ENCODE peak calls at places on chromosomes 1 and 21, in four cellular contexts. One of them, this sample, is unnamed.
A peak's percentile ranks its signal among the peaks of the same experiment; 100 is the strongest.

GRCh38 chr1:171841931-171842723 is 829 bp downstream of the DNM3 start:
- DNase-seq in K562: no peak
- DNase-seq in GM12891: peak; percentile 17
- DNase-seq in GM12878: no peak
- DNase-seq in this sample: no peak

GRCh38 chr1:224203243-224204016 is 20.4 kb downstream of the DEGS1 start:
- DNase-seq in K562: no peak
- DNase-seq in GM12891: no peak
- DNase-seq in GM12878: peak; percentile 70
- DNase-seq in this sample: peak; percentile 45

GRCh38 chr1:33635336-33636012 is 163.0 kb downstream of the ZSCAN20 start:
- DNase-seq in K562: no peak
- DNase-seq in GM12891: no peak
- DNase-seq in GM12878: no peak
- DNase-seq in this sample: no peak

GRCh38 chr1:177802304-177802703 is 167.6 kb downstream of the SEC16B start:
- DNase-seq in K562: no peak
- DNase-seq in GM12891: no peak
- DNase-seq in GM12878: no peak
- DNase-seq in this sample: no peak

GRCh38 chr1:19312782-19313635 is 883 bp downstream of the SLC66A1 start:
- DNase-seq in K562: no peak
- DNase-seq in GM12891: no peak
- DNase-seq in GM12878: no peak
- DNase-seq in this sample: no peak

GRCh38 chr1:109148838-109149555 is 35.1 kb downstream of the ELAPOR1 start:
- DNase-seq in K562: no peak
- DNase-seq in GM12891: no peak
- DNase-seq in GM12878: no peak
- DNase-seq in this sample: no peak

GRCh38 chr1:209704584-209704983 is at the start of gene HSD11B1:
- DNase-seq in K562: no peak
- DNase-seq in GM12891: no peak
- DNase-seq in GM12878: no peak
- DNase-seq in this sample: no peak

GRCh38 chr21:26849428-26850115 is 4.4 kb upstream of the ADAMTS1 start:
- DNase-seq in K562: peak; percentile 39
- DNase-seq in GM12891: no peak
- DNase-seq in GM12878: no peak
- DNase-seq in this sample: peak; percentile 17

GRCh38 chr1:208888376-208888775 is 644.2 kb upstream of the PLXNA2 start:
- DNase-seq in K562: no peak
- DNase-seq in GM12891: no peak
- DNase-seq in GM12878: no peak
- DNase-seq in this sample: no peak

GRCh38 chr1:153355445-153356071 is 2.1 kb upstream of the S100A9 start:
- DNase-seq in K562: peak; percentile 62
- DNase-seq in GM12891: peak; percentile 50
- DNase-seq in GM12878: no peak
- DNase-seq in this sample: peak; percentile 56

GRCh38 chr1:244092293-244093264 is 41.5 kb downstream of the ZBTB18 start:
- DNase-seq in K562: no peak
- DNase-seq in GM12891: no peak
- DNase-seq in GM12878: no peak
- DNase-seq in this sample: no peak

GRCh38 chr1:190129367-190129766 is 348.3 kb downstream of the BRINP3 start:
- DNase-seq in K562: no peak
- DNase-seq in GM12891: no peak
- DNase-seq in GM12878: no peak
- DNase-seq in this sample: no peak

GRCh38 chr1:92922378-92923035 is 38.8 kb downstream of the DIPK1A start:
- DNase-seq in K562: no peak
- DNase-seq in GM12891: no peak
- DNase-seq in GM12878: no peak
- DNase-seq in this sample: no peak

GRCh38 chr1:151920147-151920546 is 10.8 kb upstream of the THEM4 start:
- DNase-seq in K562: no peak
- DNase-seq in GM12891: no peak
- DNase-seq in GM12878: peak; percentile 40
- DNase-seq in this sample: peak; percentile 57

GRCh38 chr1:168504064-168504837 is 39.5 kb downstream of the XCL2 start:
- DNase-seq in K562: no peak
- DNase-seq in GM12891: no peak
- DNase-seq in GM12878: peak; percentile 60
- DNase-seq in this sample: peak; percentile 100

GRCh38 chr21:35470522-35470921 is 421.4 kb upstream of the RUNX1 start:
- DNase-seq in K562: peak; percentile 55
- DNase-seq in GM12891: no peak
- DNase-seq in GM12878: no peak
- DNase-seq in this sample: no peak

GRCh38 chr1:223515915-223516314 is 122.7 kb downstream of the CCDC185 start:
- DNase-seq in K562: no peak
- DNase-seq in GM12891: no peak
- DNase-seq in GM12878: no peak
- DNase-seq in this sample: no peak

GRCh38 chr21:35428927-35429326 is 379.8 kb upstream of the RUNX1 start:
- DNase-seq in K562: no peak
- DNase-seq in GM12891: no peak
- DNase-seq in GM12878: no peak
- DNase-seq in this sample: no peak

GRCh38 chr1:41578712-41579335 is 94.3 kb upstream of the EDN2 start:
- DNase-seq in K562: peak; percentile 58
- DNase-seq in GM12891: no peak
- DNase-seq in GM12878: no peak
- DNase-seq in this sample: no peak

GRCh38 chr21:37073417-37074194 is 552 bp downstream of the TTC3 start:
- DNase-seq in K562: peak; percentile 58
- DNase-seq in GM12891: peak; percentile 27
- DNase-seq in GM12878: no peak
- DNase-seq in this sample: peak; percentile 56

GRCh38 chr1:117048431-117049133 is 11.5 kb upstream of the TTF2 start:
- DNase-seq in K562: no peak
- DNase-seq in GM12891: no peak
- DNase-seq in GM12878: no peak
- DNase-seq in this sample: no peak

GRCh38 chr1:46166521-46167462 is 8.1 kb upstream of the TSPAN1 start:
- DNase-seq in K562: no peak
- DNase-seq in GM12891: peak; percentile 65
- DNase-seq in GM12878: no peak
- DNase-seq in this sample: no peak

GRCh38 chr1:9249534-9250335 is 15.2 kb downstream of the H6PD start:
- DNase-seq in K562: peak; percentile 63
- DNase-seq in GM12891: peak; percentile 72
- DNase-seq in GM12878: no peak
- DNase-seq in this sample: peak; percentile 77

GRCh38 chr1:187078321-187078720 is 249.6 kb downstream of the PLA2G4A start:
- DNase-seq in K562: no peak
- DNase-seq in GM12891: no peak
- DNase-seq in GM12878: no peak
- DNase-seq in this sample: no peak

GRCh38 chr1:162324391-162324790 is 52.3 kb downstream of the SPATA46 start:
- DNase-seq in K562: no peak
- DNase-seq in GM12891: no peak
- DNase-seq in GM12878: no peak
- DNase-seq in this sample: no peak

GRCh38 chr1:208207388-208208131 is 36.6 kb downstream of the PLXNA2 start:
- DNase-seq in K562: no peak
- DNase-seq in GM12891: no peak
- DNase-seq in GM12878: no peak
- DNase-seq in this sample: no peak

GRCh38 chr21:42086969-42087368 is 15.9 kb downstream of the UMODL1 start:
- DNase-seq in K562: no peak
- DNase-seq in GM12891: no peak
- DNase-seq in GM12878: no peak
- DNase-seq in this sample: no peak

GRCh38 chr21:25456672-25457071 is 150.6 kb downstream of the MRPL39 start:
- DNase-seq in K562: no peak
- DNase-seq in GM12891: no peak
- DNase-seq in GM12878: peak; percentile 77
- DNase-seq in this sample: no peak

GRCh38 chr1:214473392-214473791 is 78.0 kb downstream of the PTPN14 start:
- DNase-seq in K562: no peak
- DNase-seq in GM12891: no peak
- DNase-seq in GM12878: no peak
- DNase-seq in this sample: no peak

GRCh38 chr1:14661220-14661619 is 62.7 kb downstream of the KAZN start:
- DNase-seq in K562: no peak
- DNase-seq in GM12891: no peak
- DNase-seq in GM12878: no peak
- DNase-seq in this sample: no peak

GRCh38 chr1:248196965-248197364 is at the start of gene OR2M3:
- DNase-seq in K562: no peak
- DNase-seq in GM12891: no peak
- DNase-seq in GM12878: no peak
- DNase-seq in this sample: no peak

GRCh38 chr1:101190441-101190840 is 46.4 kb upstream of the S1PR1 start:
- DNase-seq in K562: no peak
- DNase-seq in GM12891: no peak
- DNase-seq in GM12878: no peak
- DNase-seq in this sample: no peak

GRCh38 chr1:205813755-205814058 is 709 bp upstream of the SLC41A1 start:
- DNase-seq in K562: no peak
- DNase-seq in GM12891: no peak
- DNase-seq in GM12878: no peak
- DNase-seq in this sample: no peak

GRCh38 chr1:200483491-200484143 is 73.8 kb upstream of the ZNF281 start:
- DNase-seq in K562: peak; percentile 33
- DNase-seq in GM12891: peak; percentile 60
- DNase-seq in GM12878: peak; percentile 72
- DNase-seq in this sample: no peak

GRCh38 chr1:238119060-238119459 is 228.3 kb upstream of the ZP4 start:
- DNase-seq in K562: no peak
- DNase-seq in GM12891: no peak
- DNase-seq in GM12878: no peak
- DNase-seq in this sample: no peak

GRCh38 chr21:15627011-15627410 is 102.8 kb upstream of the USP25 start:
- DNase-seq in K562: no peak
- DNase-seq in GM12891: no peak
- DNase-seq in GM12878: no peak
- DNase-seq in this sample: no peak

GRCh38 chr1:64814427-64814826 is 69.6 kb downstream of the RAVER2 start:
- DNase-seq in K562: no peak
- DNase-seq in GM12891: no peak
- DNase-seq in GM12878: no peak
- DNase-seq in this sample: no peak

GRCh38 chr1:16281765-16282164 is 44.8 kb upstream of the CPLANE2 start:
- DNase-seq in K562: no peak
- DNase-seq in GM12891: no peak
- DNase-seq in GM12878: no peak
- DNase-seq in this sample: no peak

DNA sequence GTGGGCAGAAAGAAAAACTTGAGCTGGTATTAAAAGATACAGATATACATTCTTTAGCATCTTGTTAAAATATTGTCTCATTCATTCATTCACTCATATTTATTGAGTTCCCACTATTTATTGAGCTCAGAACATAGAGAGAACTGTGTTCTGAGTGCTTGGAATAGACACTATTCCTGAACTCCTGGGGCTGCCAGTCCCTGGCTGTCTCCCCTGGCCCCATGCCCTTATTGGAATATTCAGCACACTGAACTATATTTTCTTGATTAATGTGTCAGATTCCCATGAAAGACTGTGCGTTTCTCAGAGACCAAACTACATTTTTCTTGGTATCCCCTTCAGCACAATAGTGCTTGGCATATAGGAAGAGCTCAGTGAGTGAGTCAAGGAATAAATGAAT is 44.0 kb upstream of the DAB1 start:
- DNase-seq in K562: no peak
- DNase-seq in GM12891: no peak
- DNase-seq in GM12878: no peak
- DNase-seq in this sample: no peak
- TF ChIP-seq SPI1 in K562: no peak
- TF ChIP-seq SPI1 in GM12891: no peak
- TF ChIP-seq SPI1 in GM12878: no peak
- TF ChIP-seq SPI1 in this sample: no peak

DNA sequence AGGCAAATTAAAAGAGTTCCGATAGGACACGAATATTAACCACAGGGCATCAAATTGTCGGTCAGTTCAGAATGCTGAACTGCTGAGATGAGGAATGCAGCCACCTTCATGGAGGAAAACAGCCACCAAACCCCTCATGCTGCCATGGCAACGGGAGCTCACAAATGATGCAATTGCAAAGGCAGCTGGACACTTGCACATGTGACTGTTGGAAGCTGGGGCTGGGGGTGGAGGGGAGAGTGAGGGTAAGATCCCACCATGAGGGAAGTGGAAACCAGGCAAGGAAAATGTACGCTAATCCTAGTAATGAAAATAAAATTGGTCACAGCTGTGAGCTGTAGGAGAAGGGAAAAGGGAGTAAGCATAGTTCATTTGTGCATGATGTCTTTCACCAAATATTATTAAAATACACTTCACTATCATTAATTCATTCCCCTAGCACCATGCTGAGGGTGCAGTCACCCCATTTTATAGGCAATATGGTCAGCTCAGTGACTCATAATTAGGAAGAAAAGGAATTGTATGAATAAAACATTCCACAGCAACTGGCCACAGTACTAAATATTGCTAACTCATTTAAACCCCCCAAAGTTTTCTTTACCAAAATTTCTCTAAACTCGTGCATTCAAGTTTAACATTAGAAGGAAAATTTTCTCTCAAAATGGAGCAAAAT is 15.3 kb downstream of the BECN2 start:
- DNase-seq in K562: no peak
- DNase-seq in GM12891: no peak
- DNase-seq in GM12878: no peak
- DNase-seq in this sample: no peak
- TF ChIP-seq SPI1 in K562: no peak
- TF ChIP-seq SPI1 in GM12891: no peak
- TF ChIP-seq SPI1 in GM12878: no peak
- TF ChIP-seq SPI1 in this sample: no peak

GRCh38 chr1:18174016-18174415 is 66.4 kb downstream of the IGSF21 start:
- DNase-seq in K562: no peak
- DNase-seq in GM12891: no peak
- DNase-seq in GM12878: no peak
- DNase-seq in this sample: no peak
- TF ChIP-seq SPI1 in K562: no peak
- TF ChIP-seq SPI1 in GM12891: no peak
- TF ChIP-seq SPI1 in GM12878: no peak
- TF ChIP-seq SPI1 in this sample: no peak

GRCh38 chr1:113279776-113280391 is 110.4 kb upstream of the MAGI3 start:
- DNase-seq in K562: no peak
- DNase-seq in GM12891: no peak
- DNase-seq in GM12878: no peak
- DNase-seq in this sample: no peak

GRCh38 chr1:113281550-113281949 is 108.8 kb upstream of the MAGI3 start:
- DNase-seq in K562: no peak
- DNase-seq in GM12891: no peak
- DNase-seq in GM12878: no peak
- DNase-seq in this sample: no peak

GRCh38 chr1:113283914-113284313 is 106.4 kb upstream of the MAGI3 start:
- DNase-seq in K562: no peak
- DNase-seq in GM12891: no peak
- DNase-seq in GM12878: no peak
- DNase-seq in this sample: no peak

GRCh38 chr1:113282897-113283285 is 107.4 kb upstream of the MAGI3 start:
- DNase-seq in K562: no peak
- DNase-seq in GM12891: no peak
- DNase-seq in GM12878: no peak
- DNase-seq in this sample: no peak

GRCh38 chr1:113282011-113282896 is 108.1 kb upstream of the MAGI3 start:
- DNase-seq in K562: no peak
- DNase-seq in GM12891: no peak
- DNase-seq in GM12878: no peak
- DNase-seq in this sample: no peak
- TF ChIP-seq SPI1 in K562: no peak
- TF ChIP-seq SPI1 in GM12891: no peak
- TF ChIP-seq SPI1 in GM12878: no peak
- TF ChIP-seq SPI1 in this sample: no peak